ENCODE peak calls at places on chromosomes 4 and X, in seven cellular contexts. One of them, this sample, is unnamed.
A peak's percentile ranks its signal among the peaks of the same experiment; 100 is the strongest.

GRCh38 chr4:189396435-189396834 is 544.2 kb upstream of the FRG1 start:
- DNase-seq in HCT116: no peak
- DNase-seq in GM12878: no peak
- DNase-seq in GM23338: no peak
- DNase-seq in SK-N-SH: no peak
- DNase-seq in A549: no peak
- DNase-seq in HL-60: no peak
- DNase-seq in this sample: no peak

GRCh38 chr4:80538276-80538926 is 202.9 kb downstream of the CFAP299 start:
- DNase-seq in HCT116: no peak
- DNase-seq in A549: no peak
- DNase-seq in GM12878: no peak
- DNase-seq in SK-N-SH: no peak
- DNase-seq in HL-60: no peak
- DNase-seq in GM23338: no peak
- DNase-seq in this sample: no peak

GRCh38 chr4:8108991-8109390 is 49.6 kb downstream of the ABLIM2 start:
- DNase-seq in A549: no peak
- DNase-seq in HL-60: no peak
- DNase-seq in GM12878: no peak
- DNase-seq in HCT116: no peak
- DNase-seq in GM23338: no peak
- DNase-seq in SK-N-SH: no peak
- DNase-seq in this sample: no peak

GRCh38 chr4:159267940-159268327 is 165.1 kb downstream of the RAPGEF2 start:
- DNase-seq in SK-N-SH: no peak
- DNase-seq in GM23338: no peak
- DNase-seq in A549: no peak
- DNase-seq in GM12878: no peak
- DNase-seq in HCT116: no peak
- DNase-seq in HL-60: no peak
- DNase-seq in this sample: no peak

GRCh38 chrX:125205918-125206665 is 113.6 kb upstream of the TEX13C start:
- DNase-seq in SK-N-SH: peak; percentile 5
- DNase-seq in GM23338: peak; percentile 64
- DNase-seq in HL-60: no peak
- DNase-seq in A549: peak; percentile 43
- DNase-seq in GM12878: no peak
- DNase-seq in HCT116: no peak
- DNase-seq in this sample: no peak

GRCh38 chr4:17024430-17024829 is 126.0 kb upstream of the LDB2 start:
- DNase-seq in GM12878: no peak
- DNase-seq in GM23338: no peak
- DNase-seq in HL-60: no peak
- DNase-seq in A549: no peak
- DNase-seq in HCT116: no peak
- DNase-seq in SK-N-SH: no peak
- DNase-seq in this sample: no peak

GRCh38 chr4:43765514-43765913 is 683.1 kb downstream of the KCTD8 start:
- DNase-seq in GM12878: no peak
- DNase-seq in A549: no peak
- DNase-seq in SK-N-SH: no peak
- DNase-seq in HL-60: no peak
- DNase-seq in HCT116: no peak
- DNase-seq in GM23338: no peak
- DNase-seq in this sample: no peak

GRCh38 chr4:62881901-62882300 is 1527.3 kb downstream of the TECRL start:
- DNase-seq in HL-60: no peak
- DNase-seq in SK-N-SH: no peak
- DNase-seq in HCT116: no peak
- DNase-seq in GM23338: no peak
- DNase-seq in A549: no peak
- DNase-seq in GM12878: no peak
- DNase-seq in this sample: no peak

GRCh38 chrX:46967547-46967946 is 55.3 kb downstream of the JADE3 start:
- DNase-seq in GM12878: peak; percentile 56
- DNase-seq in A549: no peak
- DNase-seq in HL-60: no peak
- DNase-seq in GM23338: no peak
- DNase-seq in HCT116: no peak
- DNase-seq in SK-N-SH: no peak
- DNase-seq in this sample: no peak

GRCh38 chr4:86014599-86014998 is 345.3 kb downstream of the MAPK10 start:
- DNase-seq in GM12878: peak; percentile 36
- DNase-seq in GM23338: peak; percentile 48
- DNase-seq in HCT116: no peak
- DNase-seq in A549: no peak
- DNase-seq in HL-60: no peak
- DNase-seq in SK-N-SH: no peak
- DNase-seq in this sample: no peak

GRCh38 chr4:163515198-163515597 is 20.7 kb downstream of the TMA16 start:
- DNase-seq in GM23338: no peak
- DNase-seq in HL-60: no peak
- DNase-seq in HCT116: no peak
- DNase-seq in SK-N-SH: no peak
- DNase-seq in GM12878: no peak
- DNase-seq in A549: no peak
- DNase-seq in this sample: no peak

GRCh38 chr4:95728145-95728544 is 111.7 kb upstream of the PDHA2 start:
- DNase-seq in SK-N-SH: no peak
- DNase-seq in A549: no peak
- DNase-seq in GM23338: no peak
- DNase-seq in GM12878: no peak
- DNase-seq in HL-60: no peak
- DNase-seq in HCT116: no peak
- DNase-seq in this sample: no peak

GRCh38 chrX:63581906-63582305 is 203.1 kb downstream of the ARHGEF9 start:
- DNase-seq in GM12878: no peak
- DNase-seq in SK-N-SH: no peak
- DNase-seq in A549: no peak
- DNase-seq in HCT116: no peak
- DNase-seq in HL-60: no peak
- DNase-seq in GM23338: peak; percentile 29
- DNase-seq in this sample: no peak

GRCh38 chrX:153700376-153700945 is 12.7 kb downstream of the SLC6A8 start:
- DNase-seq in HL-60: no peak
- DNase-seq in A549: no peak
- DNase-seq in HCT116: no peak
- DNase-seq in GM12878: no peak
- DNase-seq in GM23338: no peak
- DNase-seq in SK-N-SH: no peak
- DNase-seq in this sample: no peak

GRCh38 chrX:16643160-16643559 is 6.8 kb upstream of the S100G start:
- DNase-seq in GM23338: peak; percentile 21
- DNase-seq in HL-60: no peak
- DNase-seq in SK-N-SH: no peak
- DNase-seq in HCT116: no peak
- DNase-seq in A549: no peak
- DNase-seq in GM12878: no peak
- DNase-seq in this sample: no peak

GRCh38 chr4:108213723-108214122 is 45.0 kb upstream of the LEF1 start:
- DNase-seq in A549: no peak
- DNase-seq in HL-60: no peak
- DNase-seq in GM12878: no peak
- DNase-seq in HCT116: no peak
- DNase-seq in SK-N-SH: no peak
- DNase-seq in GM23338: no peak
- DNase-seq in this sample: no peak

GRCh38 chr4:153573221-153573620 is 107.1 kb downstream of the TMEM131L start:
- DNase-seq in SK-N-SH: no peak
- DNase-seq in HCT116: no peak
- DNase-seq in A549: no peak
- DNase-seq in HL-60: no peak
- DNase-seq in GM12878: no peak
- DNase-seq in GM23338: no peak
- DNase-seq in this sample: no peak

GRCh38 chr4:147732516-147733193 is 767 bp downstream of the ARHGAP10 start:
- DNase-seq in HCT116: no peak
- DNase-seq in HL-60: no peak
- DNase-seq in SK-N-SH: peak; percentile 80
- DNase-seq in GM12878: no peak
- DNase-seq in A549: no peak
- DNase-seq in GM23338: peak; percentile 85
- DNase-seq in this sample: no peak

GRCh38 chr4:147734496-147734895 is 2.6 kb downstream of the ARHGAP10 start:
- DNase-seq in GM12878: no peak
- DNase-seq in GM23338: no peak
- DNase-seq in HCT116: no peak
- DNase-seq in SK-N-SH: no peak
- DNase-seq in A549: no peak
- DNase-seq in HL-60: no peak
- DNase-seq in this sample: no peak

GRCh38 chr4:147731611-147732515 is at the start of gene ARHGAP10:
- DNase-seq in HL-60: peak; percentile 22
- DNase-seq in HCT116: no peak
- DNase-seq in GM23338: peak; percentile 70
- DNase-seq in A549: peak; percentile 64
- DNase-seq in SK-N-SH: peak; percentile 85
- DNase-seq in GM12878: no peak
- DNase-seq in this sample: no peak

GRCh38 chr4:147735413-147736301 is 3.8 kb downstream of the ARHGAP10 start:
- DNase-seq in A549: no peak
- DNase-seq in GM12878: no peak
- DNase-seq in HCT116: no peak
- DNase-seq in HL-60: no peak
- DNase-seq in SK-N-SH: no peak
- DNase-seq in GM23338: no peak
- DNase-seq in this sample: no peak

DNA sequence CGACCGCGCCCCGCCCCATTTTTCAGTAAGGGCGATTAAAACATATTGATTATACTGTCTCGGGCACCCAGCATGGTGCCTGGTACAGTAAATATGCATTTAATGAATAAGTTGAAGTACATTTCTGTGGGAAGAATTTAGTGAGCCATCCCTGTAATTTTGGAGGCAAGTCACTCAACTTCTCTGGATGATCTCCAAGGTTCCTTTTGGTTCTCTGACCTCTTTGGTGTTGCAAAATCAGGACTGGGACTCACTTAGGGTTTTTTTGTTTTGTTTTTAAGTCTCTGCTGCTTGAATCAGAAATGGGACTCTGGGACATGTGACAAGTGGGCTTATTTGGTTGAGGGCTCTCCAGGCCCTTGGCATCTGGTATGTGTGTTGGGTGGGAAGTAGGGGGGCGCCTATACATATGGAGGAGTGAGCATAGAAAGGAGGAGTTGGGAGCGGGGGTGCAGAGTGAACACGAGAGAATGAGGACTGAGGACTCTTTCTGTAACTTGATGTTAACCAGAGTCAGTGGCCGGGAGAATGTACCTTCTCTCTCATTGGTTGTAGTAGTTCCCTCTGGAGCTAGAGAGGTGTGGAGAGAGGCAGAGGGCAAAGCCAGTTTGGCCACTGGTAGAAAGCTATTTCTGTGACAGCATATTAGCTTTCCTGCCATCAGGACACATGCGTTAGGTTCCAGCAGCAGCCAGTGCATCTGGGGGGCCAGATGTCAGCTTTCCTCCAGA is 1.9 kb downstream of the ARHGAP10 start:
- DNase-seq in HCT116: no peak
- DNase-seq in GM12878: no peak
- DNase-seq in SK-N-SH: peak; percentile 24
- DNase-seq in GM23338: no peak
- DNase-seq in HL-60: no peak
- DNase-seq in A549: no peak
- DNase-seq in this sample: no peak
- TF ChIP-seq REST in HCT116: no peak
- TF ChIP-seq REST in GM12878: no peak
- TF ChIP-seq REST in SK-N-SH: no peak
- TF ChIP-seq REST in GM23338: no peak
- TF ChIP-seq REST in HL-60: no peak
- TF ChIP-seq REST in A549: no peak
- TF ChIP-seq REST in this sample: no peak

DNA sequence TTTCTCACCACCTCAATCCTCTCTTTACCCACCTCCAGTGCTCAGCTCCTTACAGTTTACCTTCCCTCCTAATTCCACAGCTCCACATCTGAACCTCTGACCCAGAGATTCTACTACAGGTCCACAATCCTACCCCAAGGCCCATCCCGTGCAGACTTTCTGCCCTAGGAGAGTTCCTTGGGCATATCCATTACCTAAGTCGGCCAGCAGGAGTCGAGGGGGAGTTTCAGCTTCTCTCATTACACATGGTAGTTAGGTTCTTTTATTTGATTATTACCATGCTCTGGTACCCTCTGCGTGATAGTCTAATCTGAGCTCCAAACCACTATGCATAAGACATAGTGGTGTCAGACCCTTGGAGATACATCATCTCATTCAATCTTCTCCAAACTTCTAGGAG is 117.9 kb downstream of the SH3RF1 start:
- DNase-seq in A549: no peak
- DNase-seq in GM23338: peak; percentile 55
- DNase-seq in HL-60: no peak
- DNase-seq in SK-N-SH: no peak
- DNase-seq in HCT116: no peak
- DNase-seq in GM12878: no peak
- DNase-seq in this sample: no peak
- TF ChIP-seq REST in A549: no peak
- TF ChIP-seq REST in GM23338: no peak
- TF ChIP-seq REST in HL-60: no peak
- TF ChIP-seq REST in SK-N-SH: no peak
- TF ChIP-seq REST in HCT116: no peak
- TF ChIP-seq REST in GM12878: no peak
- TF ChIP-seq REST in this sample: no peak

GRCh38 chr4:113806850-113807249 is 45.3 kb upstream of the CAMK2D start:
- DNase-seq in HCT116: no peak
- DNase-seq in GM12878: no peak
- DNase-seq in A549: no peak
- DNase-seq in SK-N-SH: no peak
- DNase-seq in GM23338: no peak
- DNase-seq in HL-60: no peak
- DNase-seq in this sample: no peak
- TF ChIP-seq REST in HCT116: no peak
- TF ChIP-seq REST in GM12878: no peak
- TF ChIP-seq REST in A549: no peak
- TF ChIP-seq REST in SK-N-SH: no peak
- TF ChIP-seq REST in GM23338: no peak
- TF ChIP-seq REST in HL-60: no peak
- TF ChIP-seq REST in this sample: no peak

DNA sequence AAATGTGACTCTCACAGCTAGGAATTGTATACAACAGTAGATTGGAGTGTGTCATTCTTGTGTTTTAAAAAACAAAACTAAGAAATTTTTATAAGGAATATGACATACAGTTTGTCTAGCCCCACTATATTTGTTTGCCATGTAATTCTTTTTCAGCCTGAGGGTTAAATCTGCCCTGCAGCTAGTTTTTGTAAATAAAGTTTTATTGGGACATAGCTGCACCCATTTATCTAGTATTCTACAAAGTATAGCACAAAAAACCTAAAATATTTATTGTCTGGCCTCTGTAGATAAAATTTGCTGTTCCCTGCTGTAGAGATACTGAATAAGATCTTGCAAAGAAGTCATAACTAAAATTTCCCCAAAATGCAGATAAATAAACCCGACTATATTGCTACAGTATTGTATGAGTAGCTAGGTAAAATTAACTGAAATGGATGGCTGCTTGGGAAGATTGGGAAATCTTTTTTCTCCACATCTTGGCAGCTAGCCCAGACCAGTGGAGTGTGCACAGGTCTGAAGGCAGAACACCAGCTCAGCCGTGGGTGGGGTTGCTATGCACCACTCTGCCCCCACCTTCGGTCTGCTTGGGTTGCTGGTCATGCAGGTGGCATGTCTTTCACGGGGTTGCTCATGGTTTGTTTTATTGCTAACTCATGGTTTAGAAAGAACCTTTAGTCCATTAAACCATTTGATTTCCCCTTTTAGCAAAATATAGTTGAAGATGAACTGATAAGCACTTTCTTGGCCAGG is 127.9 kb downstream of the KLHL8 start:
- DNase-seq in A549: peak; percentile 74
- DNase-seq in SK-N-SH: peak; percentile 40
- DNase-seq in GM23338: no peak
- DNase-seq in GM12878: no peak
- DNase-seq in HL-60: peak; percentile 45
- DNase-seq in HCT116: peak; percentile 52
- DNase-seq in this sample: peak; percentile 62
- TF ChIP-seq REST in A549: no peak
- TF ChIP-seq REST in SK-N-SH: no peak
- TF ChIP-seq REST in GM23338: no peak
- TF ChIP-seq REST in GM12878: no peak
- TF ChIP-seq REST in HL-60: no peak
- TF ChIP-seq REST in HCT116: no peak
- TF ChIP-seq REST in this sample: no peak